ENCODE peak calls at places on chromosomes 7 and 10, in eight cellular contexts. R, N, K, J, B, E, H and Q are unnamed samples.

GRCh38 chr7:14833707-14834106 is 68.8 kb downstream of the DGKB start:
- DNase-seq in N (no peak), B (no peak), R (no peak), J (no peak), E (no peak), H (no peak), K (no peak), Q (no peak)

GRCh38 chr7:55100172-55100961 is 81.5 kb downstream of the EGFR start:
- DNase-seq in B (no peak), J (peak), K (no peak), H (peak), E (no peak), R (peak), N (no peak), Q (no peak)

GRCh38 chr10:58385784-58386112 is 538 bp downstream of the TFAM start:
- DNase-seq in R (peak), J (peak), N (peak), H (no peak), E (no peak), K (peak), B (no peak), Q (peak)

GRCh38 chr7:127530148-127530547 is 55.2 kb downstream of the GCC1 start:
- DNase-seq in R (no peak), H (no peak), E (no peak), K (no peak), N (no peak), B (no peak), J (no peak), Q (no peak)

GRCh38 chr10:74825033-74825370 is 1.4 kb upstream of the KAT6B start:
- DNase-seq in K (peak), R (no peak), H (peak), N (peak), J (peak), E (peak), B (no peak), Q (no peak)

GRCh38 chr7:139242741-139243281 is 11.8 kb downstream of the UBN2 start:
- DNase-seq in R (peak), K (no peak), N (no peak), E (peak), J (no peak), B (no peak), H (no peak), Q (no peak)

GRCh38 chr7:106369349-106369748 is 84.6 kb upstream of the NAMPT start:
- DNase-seq in K (no peak), J (no peak), B (no peak), R (peak), E (peak), H (no peak), N (no peak), Q (peak)

GRCh38 chr7:29087840-29088169 is 58.5 kb downstream of the CPVL start:
- DNase-seq in E (no peak), R (no peak), K (no peak), J (no peak), H (no peak), N (no peak), B (no peak), Q (no peak)

GRCh38 chr7:93148135-93148534 is at the start of gene SAMD9L:
- DNase-seq in J (no peak), B (no peak), N (peak), K (no peak), H (no peak), E (peak), R (peak), Q (no peak)

GRCh38 chr10:97798958-97799565 is 27.3 kb upstream of the SFRP5 start:
- DNase-seq in B (no peak), K (no peak), R (no peak), H (no peak), E (no peak), N (no peak), J (no peak), Q (no peak)

GRCh38 chr7:18583305-18583704 is 87.8 kb downstream of the HDAC9 start:
- DNase-seq in N (no peak), E (no peak), K (no peak), B (no peak), H (no peak), J (no peak), R (peak), Q (peak)

GRCh38 chr10:6399241-6399701 is 180.8 kb downstream of the PRKCQ start:
- DNase-seq in J (peak), N (no peak), R (no peak), B (no peak), K (no peak), E (no peak), H (peak), Q (peak)

GRCh38 chr7:110050831-110051230 is 1040.1 kb upstream of the LRRN3 start:
- DNase-seq in J (no peak), K (no peak), B (no peak), H (no peak), R (no peak), E (no peak), N (no peak), Q (no peak)

GRCh38 chr7:23353172-23353571 is 54.0 kb downstream of the MALSU1 start:
- DNase-seq in J (no peak), R (no peak), B (no peak), K (no peak), H (no peak), E (no peak), N (peak), Q (no peak)

GRCh38 chr10:93751832-93752231 is 5.9 kb upstream of the LGI1 start:
- DNase-seq in B (no peak), J (no peak), K (no peak), R (peak), E (peak), H (peak), N (no peak), Q (no peak)

GRCh38 chr7:132805766-132806165 is 229.5 kb upstream of the PLXNA4 start:
- DNase-seq in E (no peak), R (no peak), K (no peak), B (no peak), H (no peak), N (no peak), J (no peak), Q (no peak)

GRCh38 chr10:9605231-9605630 is 1412.4 kb upstream of the CELF2 start:
- DNase-seq in E (no peak), H (no peak), J (no peak), R (no peak), B (no peak), K (no peak), N (no peak), Q (no peak)

GRCh38 chr7:39609084-39609461 is 14.3 kb upstream of the RALA start:
- DNase-seq in R (peak), H (no peak), B (no peak), K (no peak), J (no peak), E (peak), N (no peak), Q (no peak)

GRCh38 chr10:89327803-89328441 is at the start of gene IFIT3:
- DNase-seq in E (peak), N (no peak), J (peak), H (peak), B (no peak), K (no peak), R (peak), Q (peak)

GRCh38 chr7:14751461-14751860 is 151.1 kb downstream of the DGKB start:
- DNase-seq in N (no peak), E (peak), J (no peak), H (no peak), K (no peak), B (no peak), R (peak), Q (no peak)

GRCh38 chr7:151240536-151240935 is 8.0 kb downstream of the SMARCD3 start:
- DNase-seq in H (no peak), J (no peak), E (no peak), B (no peak), K (no peak), R (no peak), N (no peak), Q (no peak)

GRCh38 chr10:688621-689426 is 644 bp downstream of the DIP2C start:
- DNase-seq in B (no peak), E (peak), R (peak), H (no peak), N (no peak), J (peak), K (peak), Q (peak)

GRCh38 chr7:37578350-37578749 is 105.2 kb upstream of the GPR141 start:
- DNase-seq in R (no peak), E (no peak), K (no peak), H (no peak), J (no peak), N (no peak), B (no peak), Q (no peak)

GRCh38 chr7:156777364-156778069 is 115.5 kb downstream of the LMBR1 start:
- DNase-seq in J (no peak), R (no peak), H (no peak), B (no peak), K (no peak), E (no peak), N (no peak), Q (no peak)

GRCh38 chr7:92880212-92881090 is 44.1 kb upstream of the CDK6 start:
- DNase-seq in K (no peak), B (no peak), H (no peak), J (no peak), E (peak), N (peak), R (peak), Q (no peak)

GRCh38 chr10:62594093-62594520 is 210.4 kb upstream of the ADO start:
- DNase-seq in E (peak), B (peak), N (peak), R (peak), J (peak), K (peak), H (peak), Q (no peak)

GRCh38 chr7:143205560-143206293 is 16.1 kb upstream of the TAS2R40 start:
- DNase-seq in J (peak), H (peak), N (peak), E (no peak), R (peak), K (no peak), B (peak), Q (no peak)

GRCh38 chr10:98267894-98268693 is at the start of gene LOXL4:
- DNase-seq in B (no peak), K (peak), E (no peak), N (no peak), J (no peak), R (peak), H (no peak), Q (no peak)

GRCh38 chr10:121994429-121994881 is 5.5 kb downstream of the TACC2 start:
- DNase-seq in H (peak), B (no peak), J (peak), K (peak), R (no peak), E (no peak), N (no peak), Q (no peak)

GRCh38 chr10:72334196-72334831 is 20.4 kb downstream of the DNAJB12 start:
- DNase-seq in J (no peak), R (peak), H (no peak), N (no peak), K (no peak), E (peak), B (no peak), Q (no peak)

GRCh38 chr10:42959833-42960232 is 117.0 kb upstream of the RET start:
- DNase-seq in H (no peak), N (no peak), K (no peak), R (no peak), J (no peak), E (no peak), B (no peak), Q (no peak)

GRCh38 chr10:4686644-4686996 is 139.4 kb upstream of the AKR1E2 start:
- DNase-seq in K (no peak), H (no peak), N (no peak), E (no peak), J (no peak), R (peak), B (no peak), Q (no peak)

GRCh38 chr7:134547738-134548054 is 1.2 kb upstream of the AKR1B15 start:
- DNase-seq in H (peak), J (peak), K (no peak), B (no peak), E (no peak), N (peak), R (peak), Q (peak)

GRCh38 chr7:2614646-2615330 is 17.0 kb upstream of the TTYH3 start:
- DNase-seq in H (no peak), E (no peak), R (no peak), K (no peak), N (no peak), J (no peak), B (no peak), Q (no peak)

GRCh38 chr7:2612445-2613112 is 19.2 kb upstream of the TTYH3 start:
- DNase-seq in B (no peak), J (no peak), E (no peak), H (no peak), K (peak), N (no peak), R (no peak), Q (no peak)

GRCh38 chr7:2613926-2614613 is 17.7 kb upstream of the TTYH3 start:
- DNase-seq in J (peak), K (no peak), B (no peak), N (no peak), E (no peak), H (peak), R (peak), Q (peak)

GRCh38 chr7:2611921-2612320 is 19.9 kb upstream of the TTYH3 start:
- DNase-seq in K (no peak), J (no peak), N (no peak), E (no peak), B (no peak), H (no peak), R (no peak), Q (no peak)

DNA sequence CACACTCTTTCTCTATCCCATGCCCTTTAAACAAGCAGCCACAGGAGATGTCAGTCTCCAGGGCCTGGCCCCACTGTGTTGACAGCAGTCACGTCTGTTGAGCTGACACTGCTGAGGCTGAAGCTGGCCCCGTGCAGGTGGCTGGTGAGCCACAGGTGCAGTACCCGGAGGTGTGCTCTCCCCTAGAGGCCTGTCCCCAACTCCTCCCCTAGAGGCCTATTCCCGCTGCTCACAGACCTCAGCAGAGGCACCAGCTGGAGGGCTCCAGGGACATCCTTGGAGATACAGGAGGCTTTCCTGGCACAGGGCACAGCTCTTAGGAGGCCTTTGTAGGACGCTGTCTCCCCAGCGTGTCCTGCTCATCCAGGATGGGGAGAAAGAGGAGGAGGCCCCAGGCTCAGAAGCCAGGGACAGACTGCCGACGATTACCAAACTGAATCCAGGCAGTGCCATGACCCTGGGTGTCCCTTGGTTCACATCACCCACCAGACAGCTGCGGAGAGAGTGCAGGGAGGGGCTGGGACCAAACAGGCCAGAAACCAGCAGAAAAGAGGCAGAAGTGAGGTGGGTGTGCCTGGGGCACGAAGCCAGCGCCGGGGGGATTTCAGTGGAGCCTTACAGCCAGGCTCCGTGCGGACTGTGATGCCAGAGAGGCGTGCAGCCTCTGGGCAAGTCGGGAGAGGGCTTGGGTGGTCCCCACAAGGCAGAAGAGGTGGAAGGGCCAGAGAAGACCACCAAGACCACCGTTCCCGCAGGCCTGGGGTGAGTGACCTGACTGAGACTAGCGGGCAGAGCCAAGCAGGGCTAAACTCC is 18.5 kb upstream of the TTYH3 start:
- DNase-seq in B (no peak), K (no peak), E (no peak), J (no peak), H (no peak), N (peak), R (no peak), Q (no peak)
- H3K4me3 ChIP-seq in B (no peak), K (no peak), E (no peak), J (no peak), H (no peak), N (no peak), R (no peak), Q (no peak)

DNA sequence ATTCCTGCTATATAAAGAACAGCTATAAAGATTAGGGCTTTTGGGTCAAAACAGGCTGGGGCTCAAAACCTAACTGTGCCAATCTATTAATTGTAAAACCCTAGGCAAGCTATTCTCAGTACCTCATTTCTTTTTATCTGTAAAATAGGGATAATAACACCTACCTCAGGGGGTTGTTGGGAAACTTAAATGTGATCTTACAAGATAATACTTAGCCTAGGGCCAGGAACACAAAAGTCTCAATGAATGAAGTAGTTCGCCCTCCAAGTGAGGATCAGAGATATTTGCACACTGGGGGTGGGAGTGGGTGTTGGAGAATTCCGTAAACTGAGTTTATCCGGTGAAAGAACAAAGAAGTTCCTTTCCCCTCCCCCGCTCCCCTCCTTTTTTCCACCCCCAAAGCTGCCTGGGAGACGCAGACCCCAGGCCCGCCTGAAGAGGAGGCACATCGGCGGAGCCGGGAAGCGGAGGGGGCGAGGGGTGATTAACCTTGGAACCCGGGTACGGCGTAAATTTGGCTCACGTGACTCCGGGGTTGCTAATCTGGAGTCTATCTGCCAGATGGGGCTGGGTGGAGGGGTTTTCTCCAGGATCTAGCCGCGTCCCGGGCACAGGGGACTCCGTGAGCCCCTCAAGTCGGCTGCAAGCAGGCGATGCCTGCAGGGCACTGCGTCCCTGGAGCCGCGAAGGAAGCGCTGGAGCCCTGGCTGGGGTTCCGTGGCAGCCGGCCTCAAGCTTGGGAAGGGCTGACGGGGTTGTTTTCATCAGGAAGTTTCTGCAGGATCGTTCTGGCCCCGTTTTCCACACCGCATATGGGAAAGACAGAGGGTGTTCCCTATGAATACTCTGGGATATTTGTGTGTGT is 1.3 kb upstream of the PODXL start:
- DNase-seq in N (no peak), R (no peak), K (no peak), H (peak), E (peak), J (no peak), B (no peak), Q (no peak)
- H3K4me3 ChIP-seq in N (no peak), R (peak), K (peak), H (peak), E (peak), J (peak), B (no peak), Q (no peak)

GRCh38 chr10:86671985-86672710 is 3.8 kb downstream of the LDB3 start:
- DNase-seq in B (no peak), J (no peak), E (no peak), N (no peak), H (peak), K (no peak), R (no peak), Q (no peak)

GRCh38 chr10:86670290-86670811 is 2.0 kb downstream of the LDB3 start:
- DNase-seq in B (no peak), K (no peak), R (no peak), H (peak), E (no peak), J (no peak), N (no peak), Q (no peak)

GRCh38 chr10:86671419-86671818 is 3.1 kb downstream of the LDB3 start:
- DNase-seq in N (no peak), R (no peak), H (peak), J (no peak), E (no peak), K (no peak), B (no peak), Q (no peak)

GRCh38 chr10:86668297-86669165 is at the start of gene LDB3:
- DNase-seq in K (no peak), J (peak), B (no peak), N (no peak), E (no peak), H (peak), R (peak), Q (peak)

GRCh38 chr10:86670876-86671275 is 2.6 kb downstream of the LDB3 start:
- DNase-seq in H (peak), K (no peak), B (no peak), N (no peak), J (no peak), R (no peak), E (no peak), Q (no peak)
- H3K4me3 ChIP-seq in H (peak), K (no peak), B (no peak), N (no peak), J (peak), R (no peak), E (no peak), Q (no peak)

GRCh38 chr7:4818000-4818794 is 42.8 kb downstream of the AP5Z1 start:
- DNase-seq in K (no peak), B (no peak), E (no peak), J (no peak), N (no peak), H (no peak), R (no peak), Q (no peak)
- H3K4me3 ChIP-seq in K (no peak), B (no peak), E (no peak), J (no peak), N (no peak), H (no peak), R (no peak), Q (no peak)

DNA sequence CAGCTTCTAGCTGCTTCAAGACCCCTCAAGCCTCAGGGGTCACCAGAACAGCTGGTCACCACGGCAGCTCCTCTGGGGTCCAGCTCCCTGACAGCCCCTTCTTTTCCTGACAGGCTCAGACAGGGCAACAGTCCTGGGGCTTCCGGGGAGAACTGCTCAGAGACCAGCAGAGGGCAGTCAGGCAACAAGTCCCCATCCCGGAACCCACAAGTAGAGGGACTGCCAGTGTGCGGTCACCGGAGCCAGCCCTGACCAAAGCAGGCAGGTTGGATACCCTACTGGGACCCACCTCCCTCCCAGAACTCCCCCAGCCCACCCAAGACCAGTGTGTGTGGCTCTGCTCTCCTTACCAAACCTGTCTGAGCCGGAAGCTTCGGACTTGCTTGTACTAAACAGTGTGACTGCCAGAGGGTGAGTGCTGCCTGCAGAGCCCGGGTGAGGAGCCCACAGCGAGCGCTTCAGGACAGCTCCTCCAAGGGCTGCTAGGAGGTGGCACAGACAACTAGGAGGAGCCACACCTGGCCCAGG is 40.3 kb downstream of the YKT6 start:
- DNase-seq in B (peak), J (peak), R (peak), K (peak), N (peak), E (peak), H (peak), Q (peak)
- H3K4me3 ChIP-seq in B (no peak), J (no peak), R (no peak), K (no peak), N (peak), E (no peak), H (peak), Q (no peak)